ENCODE peak calls at places on chromosomes 5 and 9, in five cellular contexts. Y is tibial artery, I is cardiac muscle cell, V is neural progenitor cell, P is coronary artery. N is an unnamed sample.
A peak's percentile ranks its signal among the peaks of the same experiment; 100 is the strongest.

GRCh38 chr9:76271755-76272154 is 122.5 kb downstream of the RFK start:
- DNase-seq in Y (no peak), I (no peak), V (no peak), P (no peak), N (no peak)

GRCh38 chr5:91556-92263 is at the start of gene PLEKHG4B:
- DNase-seq in V (peak; percentile 93), P (peak; percentile 62), Y (no peak), I (no peak), N (peak; percentile 72)

GRCh38 chr9:133368249-133368881 is 7.5 kb downstream of the SURF4 start:
- DNase-seq in P (no peak), V (no peak), I (no peak), Y (no peak), N (no peak)

GRCh38 chr9:5042661-5043178 is 57.6 kb downstream of the JAK2 start:
- DNase-seq in I (no peak), V (no peak), P (peak; percentile 65), Y (peak; percentile 64), N (no peak)

GRCh38 chr5:59021837-59022514 is 439.1 kb downstream of the RAB3C start:
- DNase-seq in V (no peak), I (no peak), Y (peak; percentile 76), P (no peak), N (no peak)

GRCh38 chr5:119367502-119368237 is 11.9 kb downstream of the TNFAIP8 start:
- DNase-seq in V (no peak), Y (no peak), P (no peak), I (peak; percentile 44), N (no peak)

GRCh38 chr5:73638344-73639095 is 12.5 kb downstream of the ARHGEF28 start:
- DNase-seq in I (peak; percentile 79), V (no peak), P (no peak), Y (no peak), N (no peak)

GRCh38 chr5:143199161-143199560 is 204.3 kb downstream of the NR3C1 start:
- DNase-seq in V (no peak), P (no peak), I (no peak), Y (no peak), N (no peak)

GRCh38 chr5:88377705-88378656 is 109.3 kb upstream of the TMEM161B start:
- DNase-seq in Y (no peak), I (no peak), P (no peak), V (no peak), N (no peak)

GRCh38 chr9:106420511-106420944 is 442.4 kb upstream of the ZNF462 start:
- DNase-seq in I (peak; percentile 30), V (no peak), Y (no peak), P (no peak), N (no peak)

GRCh38 chr5:171965740-171966139 is 40.7 kb downstream of the FBXW11 start:
- DNase-seq in V (no peak), P (no peak), Y (no peak), I (no peak), N (no peak)

GRCh38 chr5:9423611-9424010 is 122.3 kb downstream of the SEMA5A start:
- DNase-seq in P (no peak), I (no peak), Y (no peak), V (no peak), N (no peak)

GRCh38 chr5:134125195-134126015 is 10.9 kb downstream of the TCF7 start:
- DNase-seq in P (no peak), I (peak; percentile 57), Y (peak; percentile 83), V (no peak), N (no peak)

GRCh38 chr5:135315394-135315793 is 83.6 kb downstream of the MACROH2A1 start:
- DNase-seq in P (no peak), Y (peak; percentile 43), V (no peak), I (peak; percentile 6), N (no peak)

GRCh38 chr5:17081142-17081541 is 136.3 kb upstream of the BASP1 start:
- DNase-seq in Y (no peak), P (no peak), I (no peak), V (no peak), N (no peak)

GRCh38 chr9:87375397-87376073 is 122.1 kb upstream of the DAPK1 start:
- DNase-seq in V (no peak), P (no peak), Y (no peak), I (peak; percentile 57), N (no peak)

GRCh38 chr9:14168381-14168780 is 145.6 kb downstream of the NFIB start:
- DNase-seq in I (no peak), P (no peak), V (no peak), Y (no peak), N (no peak)

GRCh38 chr9:115494393-115494792 is 376.4 kb upstream of the TNC start:
- DNase-seq in P (peak; percentile 77), I (no peak), V (no peak), Y (peak; percentile 83), N (no peak)

GRCh38 chr5:132877938-132878337 is 4.5 kb downstream of the LEAP2 start:
- DNase-seq in I (peak; percentile 37), V (no peak), Y (no peak), P (no peak), N (no peak)

GRCh38 chr5:132873119-132873929 is at the start of gene LEAP2:
- DNase-seq in I (peak; percentile 32), Y (no peak), V (no peak), P (no peak), N (no peak)

GRCh38 chr5:132873930-132874271 is 433 bp downstream of the LEAP2 start:
- DNase-seq in P (no peak), V (no peak), I (no peak), Y (no peak), N (no peak)

GRCh38 chr5:132877466-132877865 is 4.0 kb downstream of the LEAP2 start:
- DNase-seq in V (no peak), P (no peak), Y (no peak), I (no peak), N (no peak)

DNA sequence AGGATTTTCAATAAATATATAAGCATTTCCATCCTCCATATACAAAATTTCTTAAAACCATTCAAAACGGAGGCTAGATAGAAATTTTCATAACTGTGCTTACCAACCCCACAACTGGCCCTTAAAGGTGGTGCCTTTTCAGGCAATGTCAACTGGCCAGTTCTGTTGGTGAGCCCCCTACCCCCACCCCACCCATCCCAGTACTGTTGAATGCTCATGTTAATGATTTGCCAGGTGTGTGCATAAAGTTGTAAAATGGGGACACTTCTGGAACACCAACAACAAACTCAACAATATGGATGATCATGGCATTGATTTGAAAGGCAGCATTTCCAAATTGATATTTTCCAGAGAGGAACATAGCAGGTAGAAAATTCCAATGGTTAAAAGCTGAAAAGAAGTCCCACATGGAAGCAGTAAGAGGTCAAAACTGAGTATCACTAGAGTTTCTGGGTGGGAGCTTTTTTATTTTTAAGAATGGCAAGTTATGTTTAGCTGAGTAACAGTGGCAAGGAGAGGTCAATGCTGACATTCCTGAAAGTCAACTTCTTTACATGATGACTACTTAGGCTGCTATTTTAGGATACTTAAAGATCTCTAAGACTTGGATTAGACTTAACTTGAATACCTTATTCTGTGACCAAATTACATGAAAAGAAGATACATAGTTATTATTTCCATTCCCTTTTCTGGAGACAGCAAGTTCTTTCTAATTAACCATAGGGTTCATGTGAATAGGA is 2.7 kb downstream of the LEAP2 start:
- DNase-seq in P (no peak), V (no peak), I (no peak), Y (no peak), N (no peak)
- H3K27ac ChIP-seq in P (no peak overlapping the region), V (no peak overlapping the region), I (peak overlapping the region; percentile 79), Y (no peak overlapping the region), N (no peak overlapping the region)

GRCh38 chr5:78496373-78496772 is 136.0 kb downstream of the SCAMP1 start:
- DNase-seq in V (no peak), P (no peak), I (no peak), Y (no peak), N (no peak)

GRCh38 chr5:78490709-78491485 is 130.5 kb downstream of the SCAMP1 start:
- DNase-seq in V (no peak), Y (no peak), I (no peak), P (no peak), N (no peak)

GRCh38 chr5:78495800-78496199 is 135.4 kb downstream of the SCAMP1 start:
- DNase-seq in I (no peak), Y (no peak), P (no peak), V (no peak), N (no peak)

GRCh38 chr5:78492650-78493049 is 132.2 kb downstream of the SCAMP1 start:
- DNase-seq in Y (no peak), P (no peak), I (no peak), V (no peak), N (no peak)

DNA sequence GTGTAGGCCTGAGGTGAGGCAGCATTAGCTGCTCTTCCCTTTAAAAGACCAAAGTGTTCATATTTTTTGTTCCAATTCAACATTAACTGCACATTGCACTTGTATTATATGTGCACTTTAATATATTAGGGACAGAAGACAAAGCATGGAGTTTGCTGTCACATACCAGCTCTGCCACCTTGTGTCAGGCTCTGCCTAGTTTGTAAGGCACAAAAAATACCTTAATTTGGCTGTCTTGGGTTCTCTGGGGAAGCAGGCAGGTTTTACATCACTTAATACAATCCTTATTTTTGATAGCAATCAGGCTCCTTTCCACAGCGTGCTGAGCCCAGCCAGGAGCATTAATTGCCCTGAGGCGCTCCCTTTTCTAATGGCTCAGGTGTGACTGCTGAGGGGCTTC is 131.8 kb downstream of the SCAMP1 start:
- DNase-seq in V (no peak), I (no peak), P (no peak), Y (no peak), N (no peak)
- H3K4me3 ChIP-seq in V (no peak overlapping the region), I (no peak overlapping the region), P (no peak overlapping the region), Y (no peak overlapping the region), N (no peak overlapping the region)

GRCh38 chr5:74642543-74642863 is 2.0 kb upstream of the ENC1 start:
- DNase-seq in V (no peak), I (no peak), P (no peak), Y (no peak), N (no peak)

GRCh38 chr5:74641014-74641777 is 668 bp upstream of the ENC1 start:
- DNase-seq in V (peak; percentile 88), P (peak; percentile 79), Y (peak; percentile 80), I (peak; percentile 80), N (no peak)

GRCh38 chr5:74643160-74643562 is 2.6 kb upstream of the ENC1 start:
- DNase-seq in I (peak; percentile 94), Y (no peak), P (no peak), V (no peak), N (no peak)

GRCh38 chr5:74640450-74641013 is at the start of gene ENC1:
- DNase-seq in I (peak; percentile 94), V (peak; percentile 97), Y (peak; percentile 88), P (peak; percentile 88), N (no peak)

DNA sequence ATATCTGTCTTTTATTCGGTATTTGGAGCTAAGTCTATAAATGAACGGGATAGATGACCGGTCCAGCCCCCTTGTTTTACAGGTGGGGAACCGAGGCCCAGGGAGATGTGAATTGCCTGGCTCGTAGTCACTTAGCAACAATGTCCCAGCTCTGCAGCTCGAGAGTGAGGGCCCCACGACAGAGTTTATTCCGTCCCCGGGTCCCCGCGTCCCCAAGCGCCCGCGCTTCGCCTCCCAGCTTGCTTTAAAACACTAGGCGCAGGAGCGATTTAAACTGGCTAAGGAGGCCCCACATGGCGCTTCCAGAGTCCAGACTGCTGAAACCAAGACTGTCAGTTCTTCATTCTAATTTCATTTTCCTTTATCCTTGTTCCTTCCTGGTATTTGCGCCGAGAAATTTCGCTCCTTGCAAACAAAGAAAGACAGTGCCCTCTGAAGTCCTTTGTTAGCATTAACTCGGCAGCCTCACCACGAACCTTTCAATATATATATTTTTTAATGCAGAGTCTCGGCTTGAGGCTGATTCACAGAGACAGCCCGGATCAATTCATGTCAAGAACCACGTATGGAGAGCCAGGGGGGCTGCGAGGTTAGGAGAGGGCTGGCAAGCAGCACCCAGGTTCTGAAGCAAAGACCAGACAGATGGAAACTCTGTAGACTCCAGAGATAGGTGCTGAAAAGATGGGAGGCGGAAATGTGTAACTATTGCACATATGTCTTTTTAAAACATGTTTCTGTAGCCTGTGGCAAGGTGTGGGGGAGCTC is 1.4 kb upstream of the ENC1 start:
- DNase-seq in I (peak; percentile 90), V (peak; percentile 55), Y (no peak), P (no peak), N (no peak)
- H3K27ac ChIP-seq in I (no peak overlapping the region), V (no peak overlapping the region), Y (peak overlapping the region; percentile 50), P (peak overlapping the region; percentile 91), N (peak overlapping the region; percentile 80)

GRCh38 chr5:149840226-149840825 is 104.3 kb downstream of the PDE6A start:
- DNase-seq in P (no peak), I (no peak), V (no peak), Y (no peak), N (no peak)
- H3K4me3 ChIP-seq in P (no peak overlapping the region), I (no peak overlapping the region), V (no peak overlapping the region), Y (no peak overlapping the region), N (no peak overlapping the region)

N was measured in vagina.